ENCODE peak calls at places on chromosome 13, in eight cellular contexts. K is natural killer cell treated with Interleukin-12 subunit alpha and Interleukin-12 subunit beta and Interleukin-15 and Interleukin-18, amount 100 ng/mL, for 72 hours; B is heart right ventricle; E is AG20443; S is effector CD4-positive, alpha-beta T cell; W is T-cell; P is frontal cortex; F is T-helper 2 cell treated with Interferon-gamma antibody and Interleukin-4, amounts not matched to agents 5 μg/mL and 100 μg/mL, for 36 hours. H is an unnamed sample.

GRCh38 chr13:60574706-60575105 is 177.7 kb downstream of the TDRD3 start:
- DNase-seq in K (no peak), F (no peak), P (no peak), B (no peak), W (no peak), S (no peak), E (no peak), H (no peak)

GRCh38 chr13:51534075-51534817 is 50.0 kb upstream of the WDFY2 start:
- DNase-seq in B (peak; percentile 21), K (peak; percentile 84), E (no peak), P (no peak), S (no peak), W (peak; percentile 29), F (no peak), H (no peak)

GRCh38 chr13:99289674-99290337 is 17.4 kb downstream of the GPR183 start:
- DNase-seq in S (peak; percentile 30), K (peak; percentile 85), B (no peak), F (no peak), W (peak; percentile 60), P (no peak), E (no peak), H (no peak)

GRCh38 chr13:40236566-40237168 is 429.8 kb downstream of the FOXO1 start:
- DNase-seq in P (no peak), B (no peak), E (peak; percentile 66), K (no peak), F (no peak), W (no peak), S (no peak), H (no peak)

GRCh38 chr13:90430127-90430526 is 917.4 kb upstream of the MIR17HG start:
- DNase-seq in B (no peak), F (no peak), P (no peak), W (no peak), K (no peak), E (no peak), S (no peak), H (no peak)

GRCh38 chr13:105450784-105451183 is 1084.7 kb downstream of the EFNB2 start:
- DNase-seq in P (no peak), F (no peak), E (no peak), S (no peak), B (no peak), W (no peak), K (no peak), H (no peak)

GRCh38 chr13:36945078-36945477 is 25.0 kb upstream of the SMAD9 start:
- DNase-seq in E (no peak), W (no peak), B (no peak), K (no peak), F (no peak), S (no peak), P (no peak), H (no peak)

GRCh38 chr13:42814868-42815267 is 33.5 kb downstream of the FAM216B start:
- DNase-seq in E (peak; percentile 60), S (no peak), F (no peak), P (no peak), K (no peak), B (no peak), W (no peak), H (no peak)

GRCh38 chr13:109734002-109734785 is 52.2 kb downstream of the IRS2 start:
- DNase-seq in K (no peak), P (no peak), S (no peak), B (no peak), F (no peak), E (no peak), W (no peak), H (peak; percentile 47)

GRCh38 chr13:102402292-102402691 is 444 bp upstream of the FGF14 start:
- DNase-seq in K (no peak), E (peak; percentile 16), P (no peak), B (peak; percentile 11), S (peak; percentile 7), F (peak; percentile 41), W (no peak), H (no peak)

GRCh38 chr13:90185734-90186133 is 1161.8 kb upstream of the MIR17HG start:
- DNase-seq in F (no peak), E (no peak), K (no peak), B (no peak), P (no peak), S (no peak), W (no peak), H (no peak)

GRCh38 chr13:106561551-106562170 is 6.3 kb downstream of the ARGLU1 start:
- DNase-seq in P (no peak), F (peak; percentile 74), B (no peak), E (no peak), W (peak; percentile 10), S (no peak), K (no peak), H (no peak)

GRCh38 chr13:110412132-110412912 is 105.2 kb downstream of the COL4A2 start:
- DNase-seq in F (peak; percentile 71), W (peak; percentile 25), S (peak; percentile 21), E (peak; percentile 95), P (peak; percentile 67), B (peak; percentile 84), K (no peak), H (peak; percentile 17)

GRCh38 chr13:33251131-33251629 is 34.4 kb downstream of the STARD13 start:
- DNase-seq in W (no peak), P (no peak), K (no peak), E (peak; percentile 86), B (no peak), F (no peak), S (no peak), H (no peak)

GRCh38 chr13:30157616-30157993 is 149.7 kb downstream of the KATNAL1 start:
- DNase-seq in F (no peak), K (no peak), B (no peak), P (no peak), S (no peak), W (no peak), E (no peak), H (no peak)

GRCh38 chr13:23377603-23378002 is 55.9 kb downstream of the SACS start:
- DNase-seq in P (no peak), K (no peak), S (no peak), F (no peak), W (no peak), E (no peak), B (no peak), H (no peak)

GRCh38 chr13:95624020-95624419 is 20.5 kb downstream of the DZIP1 start:
- DNase-seq in F (no peak), S (no peak), W (no peak), E (peak; percentile 71), P (peak; percentile 25), B (no peak), K (no peak), H (peak; percentile 1)

GRCh38 chr13:85519363-85519762 is 279.9 kb downstream of the SLITRK6 start:
- DNase-seq in S (no peak), B (no peak), F (no peak), E (no peak), W (no peak), K (no peak), P (no peak), H (no peak)

GRCh38 chr13:73697166-73697565 is 437.0 kb downstream of the KLF12 start:
- DNase-seq in S (no peak), K (no peak), P (no peak), F (no peak), W (no peak), E (no peak), B (no peak), H (no peak)

GRCh38 chr13:36476661-36477060 is 44.4 kb downstream of the CCNA1 start:
- DNase-seq in B (no peak), K (no peak), P (no peak), W (no peak), S (no peak), E (no peak), F (no peak), H (no peak)

GRCh38 chr13:50129923-50130685 is 114.9 kb downstream of the KCNRG start:
- DNase-seq in B (peak; percentile 48), K (no peak), E (peak; percentile 68), F (no peak), W (no peak), P (peak; percentile 39), S (peak; percentile 26), H (no peak)

GRCh38 chr13:74730556-74731331 is 596.5 kb upstream of the KLF12 start:
- DNase-seq in F (no peak), P (no peak), B (no peak), W (no peak), S (no peak), K (no peak), E (no peak), H (no peak)

GRCh38 chr13:20435616-20436368 is 89.9 kb downstream of the CRYL1 start:
- DNase-seq in F (no peak), K (no peak), S (no peak), W (no peak), B (no peak), P (no peak), E (no peak), H (no peak)

GRCh38 chr13:98997738-98998641 is 20.1 kb upstream of the DOCK9 start:
- DNase-seq in S (no peak), E (peak; percentile 35), B (no peak), W (no peak), F (no peak), P (no peak), K (no peak), H (no peak)

GRCh38 chr13:50919291-50919690 is 9.7 kb downstream of the RNASEH2B start:
- DNase-seq in B (no peak), S (no peak), W (no peak), E (no peak), P (no peak), K (no peak), F (no peak), H (no peak)

H was measured in NCI-H1092.